ENCODE peak calls at places on chromosomes 5 and 9, in four cellular contexts. W, I, D and B are unnamed samples.

GRCh38 chr5:14908195-14908594 is 36.6 kb upstream of the ANKH start:
- DNase-seq in I (peak), W (no peak), D (no peak), B (no peak)

GRCh38 chr5:122076023-122076422 is 2.0 kb downstream of the LOX start:
- DNase-seq in W (no peak), I (peak), D (no peak), B (no peak)

GRCh38 chr9:18457498-18457897 is 16.5 kb upstream of the ADAMTSL1 start:
- DNase-seq in I (peak), W (no peak), D (no peak), B (no peak)

GRCh38 chr5:169942181-169942580 is 38.1 kb downstream of the INSYN2B start:
- DNase-seq in D (no peak), W (no peak), I (no peak), B (no peak)

GRCh38 chr5:83026930-83027687 is 50.1 kb downstream of the TMEM167A start:
- DNase-seq in I (no peak), W (no peak), D (no peak), B (no peak)

GRCh38 chr5:134141346-134142050 is 27.0 kb downstream of the TCF7 start:
- DNase-seq in W (peak), I (no peak), D (no peak), B (no peak)

GRCh38 chr5:166200532-166200931 is 2090.9 kb upstream of the WWC1 start:
- DNase-seq in I (no peak), D (no peak), W (no peak), B (no peak)

GRCh38 chr5:92424785-92425426 is 1041.8 kb upstream of the ARRDC3 start:
- DNase-seq in D (no peak), W (no peak), I (no peak), B (no peak)

GRCh38 chr9:21810388-21810787 is 8.0 kb downstream of the MTAP start:
- DNase-seq in W (no peak), D (no peak), I (no peak), B (no peak)

GRCh38 chr5:102664946-102665345 is 90.2 kb upstream of the PAM start:
- DNase-seq in W (no peak), I (no peak), D (no peak), B (no peak)

GRCh38 chr5:56026863-56027300 is 32.1 kb upstream of the IL6ST start:
- DNase-seq in I (peak), D (no peak), W (no peak), B (no peak)

GRCh38 chr9:131999692-132000551 is 79.7 kb downstream of the MED27 start:
- DNase-seq in I (peak), W (no peak), D (no peak), B (no peak)

GRCh38 chr5:1189269-1189668 is 12.1 kb upstream of the SLC6A19 start:
- DNase-seq in I (no peak), D (no peak), W (no peak), B (no peak)

GRCh38 chr9:88567870-88568269 is 32.9 kb downstream of the NXNL2 start:
- DNase-seq in W (no peak), I (no peak), D (no peak), B (no peak)

GRCh38 chr9:74742792-74743389 is 144.8 kb downstream of the TRPM6 start:
- DNase-seq in I (peak), W (no peak), D (no peak), B (peak)

GRCh38 chr5:129905467-129906176 is 1.4 kb downstream of the CHSY3 start:
- DNase-seq in W (no peak), D (no peak), I (peak), B (no peak)

GRCh38 chr5:12095808-12096281 is 191.6 kb upstream of the CTNND2 start:
- DNase-seq in I (no peak), W (no peak), D (no peak), B (no peak)

GRCh38 chr5:69432412-69433206 is 17.7 kb downstream of the MARVELD2 start:
- DNase-seq in D (no peak), I (no peak), W (no peak), B (no peak)

GRCh38 chr5:179700401-179700918 is 1.7 kb downstream of the CANX start:
- DNase-seq in I (peak), D (no peak), W (no peak), B (no peak)

GRCh38 chr9:89278997-89279739 is 31.8 kb upstream of the CKS2 start:
- DNase-seq in D (no peak), I (peak), W (no peak), B (no peak)

GRCh38 chr9:91555132-91555531 is 131.5 kb upstream of the NFIL3 start:
- DNase-seq in W (no peak), D (no peak), I (peak), B (no peak)

GRCh38 chr5:93607367-93608258 is 24.6 kb downstream of the NR2F1 start:
- DNase-seq in W (no peak), D (no peak), I (peak), B (no peak)
- H3K27ac ChIP-seq in W (no peak), D (no peak), I (no peak), B (no peak)

GRCh38 chr5:144390133-144390532 is 219.5 kb downstream of the KCTD16 start:
- DNase-seq in I (peak), W (no peak), D (no peak), B (peak)
- TF ChIP-seq CTCF in I (no peak), W (no peak), D (no peak), B (peak)

GRCh38 chr5:74765201-74765600 is 1.7 kb downstream of the GFM2 start:
- DNase-seq in I (peak), W (no peak), D (no peak), B (no peak)
- H3K4me3 ChIP-seq in I (no peak), W (no peak), D (no peak), B (peak)

GRCh38 chr9:128406848-128407391 is 13.7 kb upstream of the CERCAM start:
- DNase-seq in D (no peak), W (no peak), I (peak), B (no peak)
- H3K27ac ChIP-seq in D (no peak), W (no peak), I (no peak), B (no peak)

DNA sequence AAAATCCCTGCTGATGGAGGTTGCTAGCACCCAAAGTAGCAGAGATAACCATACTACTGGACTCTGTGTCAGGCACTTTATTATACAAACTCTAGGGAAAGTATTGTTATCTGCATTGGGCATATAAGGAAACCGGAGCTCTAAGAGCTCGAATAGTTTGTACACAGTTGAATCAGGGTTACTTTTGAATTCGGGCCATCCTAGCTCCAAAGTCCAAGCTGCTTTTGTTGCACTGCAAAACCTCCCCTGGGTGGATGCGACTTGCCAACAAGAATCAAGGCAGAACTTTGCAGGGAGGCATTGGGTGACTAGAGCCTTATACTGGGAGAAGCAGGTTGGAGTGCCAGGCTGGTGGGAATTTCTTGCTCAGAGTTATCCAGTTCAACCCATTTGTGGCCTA is 435.1 kb downstream of the SPATA31D1 start:
- DNase-seq in D (no peak), W (no peak), I (no peak), B (peak)
- TF ChIP-seq CTCF in D (no peak), W (no peak), I (no peak), B (no peak)

GRCh38 chr5:168710706-168711105 is 131.5 kb upstream of the PANK3 start:
- DNase-seq in W (no peak), D (peak), I (no peak), B (no peak)
- H3K4me3 ChIP-seq in W (no peak), D (no peak), I (no peak), B (no peak)